ENCODE peak calls at places on chromosomes 2 and 18, in nine cellular contexts. Y is NCI-H1694, T is NCI-H1105, E is breast epithelium, K is GM13976, X is posterior cingulate gyrus, G is HT1080, F is T-helper 2 cell, H is AG20443. I is an unnamed sample.

GRCh38 chr2:44126106-44126797 is 42.4 kb upstream of the PPM1B start:
- DNase-seq in T (no peak), H (no peak), K (no peak), F (no peak), G (no peak), E (no peak), Y (no peak), X (no peak), I (peak; percentile 15)

GRCh38 chr2:169069341-169069740 is at the start of gene DHRS9:
- DNase-seq in Y (no peak), K (no peak), G (peak; percentile 91), E (no peak), H (peak; percentile 15), X (no peak), T (no peak), F (no peak), I (peak; percentile 12)

GRCh38 chr2:15920696-15921095 is 19.7 kb upstream of the MYCN start:
- DNase-seq in G (no peak), X (no peak), T (no peak), E (no peak), H (no peak), K (no peak), F (no peak), Y (no peak), I (no peak)

GRCh38 chr18:62838475-62839098 is 123.2 kb downstream of the PHLPP1 start:
- DNase-seq in E (no peak), G (no peak), K (peak; percentile 31), F (no peak), Y (no peak), X (no peak), H (no peak), T (no peak), I (peak; percentile 4)

GRCh38 chr2:45236268-45236667 is 227.0 kb upstream of the SIX2 start:
- DNase-seq in Y (no peak), F (no peak), G (no peak), K (no peak), E (no peak), X (no peak), T (no peak), H (no peak), I (no peak)

GRCh38 chr2:240551809-240552208 is 6.0 kb downstream of the ANKMY1 start:
- DNase-seq in H (no peak), Y (no peak), T (no peak), E (no peak), X (no peak), K (no peak), G (no peak), F (no peak), I (no peak)

GRCh38 chr2:43041661-43042360 is 184.6 kb downstream of the ZFP36L2 start:
- DNase-seq in F (no peak), E (no peak), K (no peak), G (peak; percentile 99), T (no peak), X (no peak), H (peak; percentile 94), Y (no peak), I (peak; percentile 93)

GRCh38 chr18:68033466-68033865 is 516.9 kb upstream of the DSEL start:
- DNase-seq in F (no peak), X (no peak), T (no peak), K (no peak), G (no peak), H (peak; percentile 13), E (no peak), Y (no peak), I (no peak)

GRCh38 chr18:57026316-57026715 is 120.6 kb upstream of the BOD1L2 start:
- DNase-seq in K (no peak), Y (no peak), H (peak; percentile 27), X (no peak), G (no peak), F (no peak), T (no peak), E (no peak), I (no peak)

I was measured in A673.